ENCODE peak calls at places on chromosomes 7 and 10, in seven cellular contexts. One of them, this sample, is unnamed.

GRCh38 chr10:115772606-115773005 is 500.4 kb downstream of the GFRA1 start:
- DNase-seq in epithelial cell of proximal tubule: peak
- DNase-seq in stimulated activated naive B cell treated with anti-CD40 and anti-IgM and Interleukin-4, amounts not matched to agents 10 μg/mL and 1 μg/mL and 100 μg/mL, for 72 hours: no peak
- DNase-seq in skeletal muscle cell: peak
- DNase-seq in tibial artery: no peak
- DNase-seq in NCI-H1092 treated with DMSO at 0.1 percent for 48 hours: no peak
- DNase-seq in GM12892: no peak
- DNase-seq in this sample: no peak

GRCh38 chr10:65827344-65827743 is 1098.5 kb upstream of the LRRTM3 start:
- DNase-seq in stimulated activated naive B cell treated with anti-CD40 and anti-IgM and Interleukin-4, amounts not matched to agents 10 μg/mL and 1 μg/mL and 100 μg/mL, for 72 hours: no peak
- DNase-seq in skeletal muscle cell: no peak
- DNase-seq in epithelial cell of proximal tubule: no peak
- DNase-seq in tibial artery: no peak
- DNase-seq in NCI-H1092 treated with DMSO at 0.1 percent for 48 hours: no peak
- DNase-seq in GM12892: no peak
- DNase-seq in this sample: no peak

GRCh38 chr7:46387646-46388045 is 466.6 kb upstream of the IGFBP3 start:
- DNase-seq in tibial artery: no peak
- DNase-seq in NCI-H1092 treated with DMSO at 0.1 percent for 48 hours: no peak
- DNase-seq in epithelial cell of proximal tubule: no peak
- DNase-seq in skeletal muscle cell: peak
- DNase-seq in stimulated activated naive B cell treated with anti-CD40 and anti-IgM and Interleukin-4, amounts not matched to agents 10 μg/mL and 1 μg/mL and 100 μg/mL, for 72 hours: no peak
- DNase-seq in GM12892: no peak
- DNase-seq in this sample: no peak

GRCh38 chr10:71212249-71213126 is at the start of gene UNC5B:
- DNase-seq in GM12892: no peak
- DNase-seq in NCI-H1092 treated with DMSO at 0.1 percent for 48 hours: peak
- DNase-seq in stimulated activated naive B cell treated with anti-CD40 and anti-IgM and Interleukin-4, amounts not matched to agents 10 μg/mL and 1 μg/mL and 100 μg/mL, for 72 hours: peak
- DNase-seq in skeletal muscle cell: peak
- DNase-seq in epithelial cell of proximal tubule: no peak
- DNase-seq in tibial artery: peak
- DNase-seq in this sample: peak

GRCh38 chr7:70712942-70713341 is 419.0 kb upstream of the GALNT17 start:
- DNase-seq in stimulated activated naive B cell treated with anti-CD40 and anti-IgM and Interleukin-4, amounts not matched to agents 10 μg/mL and 1 μg/mL and 100 μg/mL, for 72 hours: no peak
- DNase-seq in tibial artery: no peak
- DNase-seq in NCI-H1092 treated with DMSO at 0.1 percent for 48 hours: no peak
- DNase-seq in GM12892: no peak
- DNase-seq in epithelial cell of proximal tubule: no peak
- DNase-seq in skeletal muscle cell: no peak
- DNase-seq in this sample: no peak

GRCh38 chr10:43375401-43376020 is 4.1 kb downstream of the FXYD4 start:
- DNase-seq in epithelial cell of proximal tubule: no peak
- DNase-seq in skeletal muscle cell: no peak
- DNase-seq in tibial artery: no peak
- DNase-seq in stimulated activated naive B cell treated with anti-CD40 and anti-IgM and Interleukin-4, amounts not matched to agents 10 μg/mL and 1 μg/mL and 100 μg/mL, for 72 hours: no peak
- DNase-seq in NCI-H1092 treated with DMSO at 0.1 percent for 48 hours: no peak
- DNase-seq in GM12892: no peak
- DNase-seq in this sample: no peak

GRCh38 chr7:97731736-97732370 is at the start of gene TAC1:
- DNase-seq in epithelial cell of proximal tubule: no peak
- DNase-seq in tibial artery: no peak
- DNase-seq in stimulated activated naive B cell treated with anti-CD40 and anti-IgM and Interleukin-4, amounts not matched to agents 10 μg/mL and 1 μg/mL and 100 μg/mL, for 72 hours: no peak
- DNase-seq in NCI-H1092 treated with DMSO at 0.1 percent for 48 hours: no peak
- DNase-seq in GM12892: no peak
- DNase-seq in skeletal muscle cell: no peak
- DNase-seq in this sample: no peak

GRCh38 chr7:18408461-18408860 is 87.1 kb upstream of the HDAC9 start:
- DNase-seq in NCI-H1092 treated with DMSO at 0.1 percent for 48 hours: no peak
- DNase-seq in GM12892: no peak
- DNase-seq in tibial artery: no peak
- DNase-seq in skeletal muscle cell: peak
- DNase-seq in epithelial cell of proximal tubule: no peak
- DNase-seq in stimulated activated naive B cell treated with anti-CD40 and anti-IgM and Interleukin-4, amounts not matched to agents 10 μg/mL and 1 μg/mL and 100 μg/mL, for 72 hours: no peak
- DNase-seq in this sample: no peak

GRCh38 chr10:28020993-28021982 is 22.4 kb upstream of the ODAD2 start:
- DNase-seq in skeletal muscle cell: peak
- DNase-seq in GM12892: no peak
- DNase-seq in epithelial cell of proximal tubule: no peak
- DNase-seq in NCI-H1092 treated with DMSO at 0.1 percent for 48 hours: no peak
- DNase-seq in tibial artery: no peak
- DNase-seq in stimulated activated naive B cell treated with anti-CD40 and anti-IgM and Interleukin-4, amounts not matched to agents 10 μg/mL and 1 μg/mL and 100 μg/mL, for 72 hours: no peak
- DNase-seq in this sample: no peak

GRCh38 chr7:83276250-83276649 is 113.6 kb upstream of the PCLO start:
- DNase-seq in NCI-H1092 treated with DMSO at 0.1 percent for 48 hours: no peak
- DNase-seq in tibial artery: no peak
- DNase-seq in GM12892: no peak
- DNase-seq in skeletal muscle cell: no peak
- DNase-seq in stimulated activated naive B cell treated with anti-CD40 and anti-IgM and Interleukin-4, amounts not matched to agents 10 μg/mL and 1 μg/mL and 100 μg/mL, for 72 hours: no peak
- DNase-seq in epithelial cell of proximal tubule: no peak
- DNase-seq in this sample: no peak

GRCh38 chr10:244227-244626 is 109.0 kb downstream of the ZMYND11 start:
- DNase-seq in skeletal muscle cell: no peak
- DNase-seq in GM12892: no peak
- DNase-seq in tibial artery: no peak
- DNase-seq in epithelial cell of proximal tubule: no peak
- DNase-seq in stimulated activated naive B cell treated with anti-CD40 and anti-IgM and Interleukin-4, amounts not matched to agents 10 μg/mL and 1 μg/mL and 100 μg/mL, for 72 hours: no peak
- DNase-seq in NCI-H1092 treated with DMSO at 0.1 percent for 48 hours: no peak
- DNase-seq in this sample: no peak

GRCh38 chr7:107563072-107563760 is 504 bp downstream of the COG5 start:
- DNase-seq in skeletal muscle cell: no peak
- DNase-seq in GM12892: no peak
- DNase-seq in stimulated activated naive B cell treated with anti-CD40 and anti-IgM and Interleukin-4, amounts not matched to agents 10 μg/mL and 1 μg/mL and 100 μg/mL, for 72 hours: no peak
- DNase-seq in epithelial cell of proximal tubule: no peak
- DNase-seq in tibial artery: peak
- DNase-seq in NCI-H1092 treated with DMSO at 0.1 percent for 48 hours: peak
- DNase-seq in this sample: no peak

GRCh38 chr10:8404721-8405120 is 350.2 kb downstream of the GATA3 start:
- DNase-seq in NCI-H1092 treated with DMSO at 0.1 percent for 48 hours: no peak
- DNase-seq in tibial artery: no peak
- DNase-seq in epithelial cell of proximal tubule: no peak
- DNase-seq in GM12892: no peak
- DNase-seq in skeletal muscle cell: no peak
- DNase-seq in stimulated activated naive B cell treated with anti-CD40 and anti-IgM and Interleukin-4, amounts not matched to agents 10 μg/mL and 1 μg/mL and 100 μg/mL, for 72 hours: peak
- DNase-seq in this sample: peak

GRCh38 chr7:27051451-27051850 is 44.3 kb downstream of the HOXA1 start:
- DNase-seq in stimulated activated naive B cell treated with anti-CD40 and anti-IgM and Interleukin-4, amounts not matched to agents 10 μg/mL and 1 μg/mL and 100 μg/mL, for 72 hours: no peak
- DNase-seq in tibial artery: no peak
- DNase-seq in GM12892: no peak
- DNase-seq in NCI-H1092 treated with DMSO at 0.1 percent for 48 hours: no peak
- DNase-seq in epithelial cell of proximal tubule: no peak
- DNase-seq in skeletal muscle cell: no peak
- DNase-seq in this sample: no peak

GRCh38 chr7:51249187-51249945 is 67.2 kb downstream of the COBL start:
- DNase-seq in NCI-H1092 treated with DMSO at 0.1 percent for 48 hours: no peak
- DNase-seq in stimulated activated naive B cell treated with anti-CD40 and anti-IgM and Interleukin-4, amounts not matched to agents 10 μg/mL and 1 μg/mL and 100 μg/mL, for 72 hours: no peak
- DNase-seq in skeletal muscle cell: no peak
- DNase-seq in tibial artery: no peak
- DNase-seq in epithelial cell of proximal tubule: peak
- DNase-seq in GM12892: no peak
- DNase-seq in this sample: no peak

GRCh38 chr10:68559872-68560200 is 301 bp upstream of the TET1 start:
- DNase-seq in NCI-H1092 treated with DMSO at 0.1 percent for 48 hours: peak
- DNase-seq in GM12892: no peak
- DNase-seq in tibial artery: no peak
- DNase-seq in stimulated activated naive B cell treated with anti-CD40 and anti-IgM and Interleukin-4, amounts not matched to agents 10 μg/mL and 1 μg/mL and 100 μg/mL, for 72 hours: no peak
- DNase-seq in epithelial cell of proximal tubule: no peak
- DNase-seq in skeletal muscle cell: no peak
- DNase-seq in this sample: no peak

GRCh38 chr10:26211781-26212444 is 4.7 kb upstream of the GAD2 start:
- DNase-seq in epithelial cell of proximal tubule: no peak
- DNase-seq in stimulated activated naive B cell treated with anti-CD40 and anti-IgM and Interleukin-4, amounts not matched to agents 10 μg/mL and 1 μg/mL and 100 μg/mL, for 72 hours: no peak
- DNase-seq in skeletal muscle cell: no peak
- DNase-seq in NCI-H1092 treated with DMSO at 0.1 percent for 48 hours: no peak
- DNase-seq in tibial artery: no peak
- DNase-seq in GM12892: no peak
- DNase-seq in this sample: no peak

GRCh38 chr7:3168869-3169268 is 125.2 kb upstream of the CARD11 start:
- DNase-seq in GM12892: no peak
- DNase-seq in skeletal muscle cell: no peak
- DNase-seq in NCI-H1092 treated with DMSO at 0.1 percent for 48 hours: no peak
- DNase-seq in stimulated activated naive B cell treated with anti-CD40 and anti-IgM and Interleukin-4, amounts not matched to agents 10 μg/mL and 1 μg/mL and 100 μg/mL, for 72 hours: no peak
- DNase-seq in tibial artery: no peak
- DNase-seq in epithelial cell of proximal tubule: no peak
- DNase-seq in this sample: no peak

GRCh38 chr7:55280031-55280454 is 85.1 kb upstream of the LANCL2 start:
- DNase-seq in skeletal muscle cell: no peak
- DNase-seq in tibial artery: peak
- DNase-seq in NCI-H1092 treated with DMSO at 0.1 percent for 48 hours: peak
- DNase-seq in epithelial cell of proximal tubule: no peak
- DNase-seq in GM12892: peak
- DNase-seq in stimulated activated naive B cell treated with anti-CD40 and anti-IgM and Interleukin-4, amounts not matched to agents 10 μg/mL and 1 μg/mL and 100 μg/mL, for 72 hours: peak
- DNase-seq in this sample: peak

GRCh38 chr10:59670269-59670668 is 39.4 kb downstream of the SLC16A9 start:
- DNase-seq in skeletal muscle cell: no peak
- DNase-seq in tibial artery: no peak
- DNase-seq in epithelial cell of proximal tubule: no peak
- DNase-seq in NCI-H1092 treated with DMSO at 0.1 percent for 48 hours: no peak
- DNase-seq in GM12892: no peak
- DNase-seq in stimulated activated naive B cell treated with anti-CD40 and anti-IgM and Interleukin-4, amounts not matched to agents 10 μg/mL and 1 μg/mL and 100 μg/mL, for 72 hours: no peak
- DNase-seq in this sample: no peak

GRCh38 chr7:16563281-16564022 is 36.8 kb downstream of the LRRC72 start:
- DNase-seq in NCI-H1092 treated with DMSO at 0.1 percent for 48 hours: no peak
- DNase-seq in stimulated activated naive B cell treated with anti-CD40 and anti-IgM and Interleukin-4, amounts not matched to agents 10 μg/mL and 1 μg/mL and 100 μg/mL, for 72 hours: no peak
- DNase-seq in skeletal muscle cell: no peak
- DNase-seq in epithelial cell of proximal tubule: no peak
- DNase-seq in GM12892: no peak
- DNase-seq in tibial artery: no peak
- DNase-seq in this sample: no peak

GRCh38 chr7:39624202-39624807 is 933 bp downstream of the RALA start:
- DNase-seq in skeletal muscle cell: no peak
- DNase-seq in stimulated activated naive B cell treated with anti-CD40 and anti-IgM and Interleukin-4, amounts not matched to agents 10 μg/mL and 1 μg/mL and 100 μg/mL, for 72 hours: peak
- DNase-seq in epithelial cell of proximal tubule: no peak
- DNase-seq in tibial artery: no peak
- DNase-seq in GM12892: no peak
- DNase-seq in NCI-H1092 treated with DMSO at 0.1 percent for 48 hours: peak
- DNase-seq in this sample: peak

GRCh38 chr10:117418121-117418520 is 42.9 kb upstream of the PDZD8 start:
- DNase-seq in GM12892: no peak
- DNase-seq in stimulated activated naive B cell treated with anti-CD40 and anti-IgM and Interleukin-4, amounts not matched to agents 10 μg/mL and 1 μg/mL and 100 μg/mL, for 72 hours: no peak
- DNase-seq in NCI-H1092 treated with DMSO at 0.1 percent for 48 hours: no peak
- DNase-seq in epithelial cell of proximal tubule: no peak
- DNase-seq in skeletal muscle cell: no peak
- DNase-seq in tibial artery: no peak
- DNase-seq in this sample: no peak